ENCODE peak calls at places on chromosomes 11 and 22, in nine cellular contexts. One of them, this sample, is unnamed.

GRCh38 chr11:105960252-105961245 is 61.5 kb downstream of the MSANTD4 start:
- DNase-seq in stimulated activated CD4-positive, alpha-beta T cell treated with anti-CD3 and anti-CD28 coated beads, TNF-alpha, amount 100 ng/mL, for 24 hours: no peak
- DNase-seq in right atrium auricular region: no peak
- DNase-seq in DMS79: no peak
- DNase-seq in sciatic nerve: no peak
- DNase-seq in T follicular helper cell: no peak
- DNase-seq in chondrocyte: peak
- DNase-seq in stimulated activated CD8-positive, alpha-beta memory T cell treated with anti-CD3 and anti-CD28 coated beads, Interleukin-2, amount 100 ng/mL, for 1 hour: no peak
- DNase-seq in left colon: peak
- DNase-seq in this sample: no peak

GRCh38 chr11:21888814-21889213 is 304.1 kb upstream of the ANO5 start:
- DNase-seq in stimulated activated CD4-positive, alpha-beta T cell treated with anti-CD3 and anti-CD28 coated beads, TNF-alpha, amount 100 ng/mL, for 24 hours: no peak
- DNase-seq in right atrium auricular region: no peak
- DNase-seq in DMS79: no peak
- DNase-seq in sciatic nerve: no peak
- DNase-seq in T follicular helper cell: no peak
- DNase-seq in chondrocyte: no peak
- DNase-seq in stimulated activated CD8-positive, alpha-beta memory T cell treated with anti-CD3 and anti-CD28 coated beads, Interleukin-2, amount 100 ng/mL, for 1 hour: no peak
- DNase-seq in left colon: no peak
- DNase-seq in this sample: no peak

GRCh38 chr11:12126352-12127019 is 16.1 kb downstream of the MICAL2 start:
- DNase-seq in stimulated activated CD4-positive, alpha-beta T cell treated with anti-CD3 and anti-CD28 coated beads, TNF-alpha, amount 100 ng/mL, for 24 hours: no peak
- DNase-seq in right atrium auricular region: no peak
- DNase-seq in DMS79: no peak
- DNase-seq in sciatic nerve: no peak
- DNase-seq in T follicular helper cell: no peak
- DNase-seq in chondrocyte: no peak
- DNase-seq in stimulated activated CD8-positive, alpha-beta memory T cell treated with anti-CD3 and anti-CD28 coated beads, Interleukin-2, amount 100 ng/mL, for 1 hour: no peak
- DNase-seq in left colon: no peak
- DNase-seq in this sample: peak

GRCh38 chr11:70688142-70688541 is 289.8 kb downstream of the CTTN start:
- DNase-seq in stimulated activated CD4-positive, alpha-beta T cell treated with anti-CD3 and anti-CD28 coated beads, TNF-alpha, amount 100 ng/mL, for 24 hours: no peak
- DNase-seq in right atrium auricular region: no peak
- DNase-seq in DMS79: no peak
- DNase-seq in sciatic nerve: no peak
- DNase-seq in T follicular helper cell: no peak
- DNase-seq in chondrocyte: no peak
- DNase-seq in stimulated activated CD8-positive, alpha-beta memory T cell treated with anti-CD3 and anti-CD28 coated beads, Interleukin-2, amount 100 ng/mL, for 1 hour: no peak
- DNase-seq in left colon: peak
- DNase-seq in this sample: no peak

GRCh38 chr22:46546466-46547178 is 9.2 kb upstream of the CELSR1 start:
- DNase-seq in stimulated activated CD4-positive, alpha-beta T cell treated with anti-CD3 and anti-CD28 coated beads, TNF-alpha, amount 100 ng/mL, for 24 hours: no peak
- DNase-seq in right atrium auricular region: peak
- DNase-seq in DMS79: no peak
- DNase-seq in sciatic nerve: no peak
- DNase-seq in T follicular helper cell: no peak
- DNase-seq in chondrocyte: peak
- DNase-seq in stimulated activated CD8-positive, alpha-beta memory T cell treated with anti-CD3 and anti-CD28 coated beads, Interleukin-2, amount 100 ng/mL, for 1 hour: no peak
- DNase-seq in left colon: no peak
- DNase-seq in this sample: peak

GRCh38 chr11:20770421-20770935 is 101.1 kb downstream of the NELL1 start:
- DNase-seq in stimulated activated CD4-positive, alpha-beta T cell treated with anti-CD3 and anti-CD28 coated beads, TNF-alpha, amount 100 ng/mL, for 24 hours: no peak
- DNase-seq in right atrium auricular region: no peak
- DNase-seq in DMS79: no peak
- DNase-seq in sciatic nerve: no peak
- DNase-seq in T follicular helper cell: no peak
- DNase-seq in chondrocyte: no peak
- DNase-seq in stimulated activated CD8-positive, alpha-beta memory T cell treated with anti-CD3 and anti-CD28 coated beads, Interleukin-2, amount 100 ng/mL, for 1 hour: no peak
- DNase-seq in left colon: no peak
- DNase-seq in this sample: no peak

GRCh38 chr22:31739795-31740201 is 10.1 kb downstream of the PRR14L start:
- DNase-seq in stimulated activated CD4-positive, alpha-beta T cell treated with anti-CD3 and anti-CD28 coated beads, TNF-alpha, amount 100 ng/mL, for 24 hours: no peak
- DNase-seq in right atrium auricular region: no peak
- DNase-seq in DMS79: no peak
- DNase-seq in sciatic nerve: no peak
- DNase-seq in T follicular helper cell: no peak
- DNase-seq in chondrocyte: no peak
- DNase-seq in stimulated activated CD8-positive, alpha-beta memory T cell treated with anti-CD3 and anti-CD28 coated beads, Interleukin-2, amount 100 ng/mL, for 1 hour: no peak
- DNase-seq in left colon: no peak
- DNase-seq in this sample: no peak

GRCh38 chr22:20232781-20233180 is 35.3 kb downstream of the RTN4R start:
- DNase-seq in stimulated activated CD4-positive, alpha-beta T cell treated with anti-CD3 and anti-CD28 coated beads, TNF-alpha, amount 100 ng/mL, for 24 hours: no peak
- DNase-seq in right atrium auricular region: no peak
- DNase-seq in DMS79: no peak
- DNase-seq in sciatic nerve: no peak
- DNase-seq in T follicular helper cell: no peak
- DNase-seq in chondrocyte: no peak
- DNase-seq in stimulated activated CD8-positive, alpha-beta memory T cell treated with anti-CD3 and anti-CD28 coated beads, Interleukin-2, amount 100 ng/mL, for 1 hour: no peak
- DNase-seq in left colon: no peak
- DNase-seq in this sample: no peak

GRCh38 chr11:72160319-72160718 is 24.8 kb downstream of the FOLR3 start:
- DNase-seq in stimulated activated CD4-positive, alpha-beta T cell treated with anti-CD3 and anti-CD28 coated beads, TNF-alpha, amount 100 ng/mL, for 24 hours: no peak
- DNase-seq in right atrium auricular region: no peak
- DNase-seq in DMS79: no peak
- DNase-seq in sciatic nerve: no peak
- DNase-seq in T follicular helper cell: no peak
- DNase-seq in chondrocyte: no peak
- DNase-seq in stimulated activated CD8-positive, alpha-beta memory T cell treated with anti-CD3 and anti-CD28 coated beads, Interleukin-2, amount 100 ng/mL, for 1 hour: no peak
- DNase-seq in left colon: no peak
- DNase-seq in this sample: no peak

This sample was measured in Daoy.